ENCODE peak calls at places on chromosomes 4 and X, in nine cellular contexts. One of them, this sample, is unnamed.

GRCh38 chr4:139853309-139853708 is 187.7 kb downstream of the MGST2 start:
- DNase-seq in CD4-positive, alpha-beta T cell: no peak
- DNase-seq in ovary: no peak
- DNase-seq in MCF 10A: no peak
- DNase-seq in hepatocyte: no peak
- DNase-seq in RWPE1: no peak
- DNase-seq in BJ: no peak
- DNase-seq in AG10803: no peak
- DNase-seq in lower lobe of right lung: no peak
- DNase-seq in this sample: peak

GRCh38 chr4:182748949-182749348 is 168.2 kb downstream of the DCTD start:
- DNase-seq in AG10803: no peak
- DNase-seq in ovary: no peak
- DNase-seq in BJ: no peak
- DNase-seq in hepatocyte: no peak
- DNase-seq in MCF 10A: peak
- DNase-seq in lower lobe of right lung: no peak
- DNase-seq in CD4-positive, alpha-beta T cell: no peak
- DNase-seq in RWPE1: peak
- DNase-seq in this sample: no peak

GRCh38 chr4:151675366-151676060 is 85.3 kb downstream of the GATB start:
- DNase-seq in ovary: peak
- DNase-seq in CD4-positive, alpha-beta T cell: no peak
- DNase-seq in RWPE1: no peak
- DNase-seq in lower lobe of right lung: no peak
- DNase-seq in MCF 10A: no peak
- DNase-seq in hepatocyte: no peak
- DNase-seq in BJ: no peak
- DNase-seq in AG10803: no peak
- DNase-seq in this sample: no peak

GRCh38 chr4:114178392-114178791 is 198.9 kb upstream of the ARSJ start:
- DNase-seq in CD4-positive, alpha-beta T cell: no peak
- DNase-seq in MCF 10A: no peak
- DNase-seq in hepatocyte: no peak
- DNase-seq in AG10803: peak
- DNase-seq in BJ: no peak
- DNase-seq in lower lobe of right lung: no peak
- DNase-seq in RWPE1: no peak
- DNase-seq in ovary: no peak
- DNase-seq in this sample: no peak

GRCh38 chrX:42992199-42992943 is 214.4 kb upstream of the PPP1R2C start:
- DNase-seq in lower lobe of right lung: no peak
- DNase-seq in RWPE1: peak
- DNase-seq in MCF 10A: peak
- DNase-seq in AG10803: no peak
- DNase-seq in ovary: no peak
- DNase-seq in hepatocyte: no peak
- DNase-seq in CD4-positive, alpha-beta T cell: no peak
- DNase-seq in BJ: no peak
- DNase-seq in this sample: no peak

GRCh38 chrX:11066812-11067211 is 44.3 kb upstream of the HCCS start:
- DNase-seq in RWPE1: no peak
- DNase-seq in lower lobe of right lung: no peak
- DNase-seq in CD4-positive, alpha-beta T cell: no peak
- DNase-seq in hepatocyte: no peak
- DNase-seq in ovary: no peak
- DNase-seq in MCF 10A: no peak
- DNase-seq in AG10803: no peak
- DNase-seq in BJ: no peak
- DNase-seq in this sample: no peak

GRCh38 chrX:124502144-124502543 is 155.8 kb downstream of the SH2D1A start:
- DNase-seq in AG10803: no peak
- DNase-seq in lower lobe of right lung: no peak
- DNase-seq in CD4-positive, alpha-beta T cell: no peak
- DNase-seq in BJ: no peak
- DNase-seq in ovary: no peak
- DNase-seq in MCF 10A: no peak
- DNase-seq in hepatocyte: no peak
- DNase-seq in RWPE1: no peak
- DNase-seq in this sample: no peak

GRCh38 chr4:9923195-9923812 is 98.0 kb downstream of the SLC2A9 start:
- DNase-seq in hepatocyte: no peak
- DNase-seq in AG10803: no peak
- DNase-seq in BJ: no peak
- DNase-seq in ovary: no peak
- DNase-seq in lower lobe of right lung: no peak
- DNase-seq in MCF 10A: peak
- DNase-seq in RWPE1: no peak
- DNase-seq in CD4-positive, alpha-beta T cell: no peak
- DNase-seq in this sample: no peak

GRCh38 chr4:5510506-5510905 is 197.9 kb downstream of the EVC2 start:
- DNase-seq in hepatocyte: no peak
- DNase-seq in RWPE1: no peak
- DNase-seq in CD4-positive, alpha-beta T cell: no peak
- DNase-seq in AG10803: peak
- DNase-seq in lower lobe of right lung: no peak
- DNase-seq in MCF 10A: no peak
- DNase-seq in ovary: no peak
- DNase-seq in BJ: no peak
- DNase-seq in this sample: no peak

GRCh38 chr4:138063581-138063980 is 178.6 kb downstream of the SLC7A11 start:
- DNase-seq in BJ: no peak
- DNase-seq in lower lobe of right lung: no peak
- DNase-seq in CD4-positive, alpha-beta T cell: no peak
- DNase-seq in hepatocyte: no peak
- DNase-seq in AG10803: no peak
- DNase-seq in RWPE1: no peak
- DNase-seq in MCF 10A: no peak
- DNase-seq in ovary: no peak
- DNase-seq in this sample: no peak

GRCh38 chrX:2512501-2512900 is 11.7 kb upstream of the DHRSX start:
- DNase-seq in AG10803: no peak
- DNase-seq in MCF 10A: no peak
- DNase-seq in BJ: no peak
- DNase-seq in CD4-positive, alpha-beta T cell: no peak
- DNase-seq in hepatocyte: no peak
- DNase-seq in RWPE1: no peak
- DNase-seq in lower lobe of right lung: no peak
- DNase-seq in ovary: no peak
- DNase-seq in this sample: no peak

GRCh38 chr4:122045533-122045932 is 93.7 kb upstream of the TRPC3 start:
- DNase-seq in MCF 10A: peak
- DNase-seq in hepatocyte: peak
- DNase-seq in AG10803: peak
- DNase-seq in lower lobe of right lung: peak
- DNase-seq in RWPE1: peak
- DNase-seq in BJ: peak
- DNase-seq in CD4-positive, alpha-beta T cell: no peak
- DNase-seq in ovary: no peak
- DNase-seq in this sample: no peak

GRCh38 chr4:10336471-10336870 is 120.8 kb downstream of the ZNF518B start:
- DNase-seq in ovary: no peak
- DNase-seq in MCF 10A: peak
- DNase-seq in AG10803: peak
- DNase-seq in lower lobe of right lung: no peak
- DNase-seq in CD4-positive, alpha-beta T cell: no peak
- DNase-seq in hepatocyte: no peak
- DNase-seq in RWPE1: peak
- DNase-seq in BJ: peak
- DNase-seq in this sample: no peak

DNA sequence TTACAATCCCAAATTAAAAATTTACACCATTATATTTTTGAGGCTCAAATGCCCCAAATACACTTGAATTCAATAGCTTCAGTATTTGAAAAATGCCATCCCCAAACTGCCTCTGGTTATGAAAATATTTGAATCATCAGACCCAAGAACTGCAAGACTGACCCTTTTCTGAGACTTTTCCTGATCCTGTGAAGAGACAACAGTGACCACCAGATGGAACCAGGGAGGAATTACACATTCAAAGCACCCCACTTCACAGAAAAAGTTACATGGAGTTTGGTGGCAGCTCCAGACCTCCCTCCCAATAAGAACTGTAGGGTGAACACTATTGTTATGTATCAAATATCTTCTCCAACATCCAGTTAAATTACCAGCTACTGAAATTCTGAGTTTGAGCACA is 44.0 kb upstream of the SCD5 start:
- DNase-seq in ovary: no peak
- DNase-seq in AG10803: peak
- DNase-seq in RWPE1: peak
- DNase-seq in hepatocyte: peak
- DNase-seq in MCF 10A: peak
- DNase-seq in BJ: no peak
- DNase-seq in lower lobe of right lung: no peak
- DNase-seq in CD4-positive, alpha-beta T cell: no peak
- DNase-seq in this sample: no peak
- TF ChIP-seq CTCF in ovary: peak
- TF ChIP-seq CTCF in AG10803: peak
- TF ChIP-seq CTCF in RWPE1: peak
- TF ChIP-seq CTCF in hepatocyte: peak
- TF ChIP-seq CTCF in MCF 10A: peak
- TF ChIP-seq CTCF in BJ: peak
- TF ChIP-seq CTCF in lower lobe of right lung: peak
- TF ChIP-seq CTCF in CD4-positive, alpha-beta T cell: no peak
- TF ChIP-seq CTCF in this sample: peak

DNA sequence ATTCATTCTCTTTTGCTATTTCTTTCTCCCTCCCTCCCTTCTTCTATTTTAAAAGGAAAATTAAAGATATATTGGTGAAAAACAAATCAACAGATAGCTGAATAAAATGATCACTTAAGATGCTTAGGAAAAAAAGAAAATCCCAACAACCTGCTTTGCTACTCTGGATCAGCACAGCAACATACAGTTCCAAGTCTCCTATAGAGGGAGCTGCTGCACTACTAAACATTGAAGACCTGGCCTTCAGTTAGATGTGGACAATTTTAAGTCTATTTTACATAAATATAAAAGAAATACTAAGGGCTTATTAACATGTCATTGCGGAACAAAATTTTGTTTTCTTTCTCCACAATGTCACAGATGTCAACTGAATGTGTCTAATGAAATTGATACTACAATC is 226.4 kb downstream of the MAGEB5 start:
- DNase-seq in BJ: no peak
- DNase-seq in AG10803: peak
- DNase-seq in lower lobe of right lung: no peak
- DNase-seq in RWPE1: no peak
- DNase-seq in MCF 10A: peak
- DNase-seq in hepatocyte: peak
- DNase-seq in CD4-positive, alpha-beta T cell: no peak
- DNase-seq in ovary: no peak
- DNase-seq in this sample: no peak
- TF ChIP-seq CTCF in BJ: peak
- TF ChIP-seq CTCF in AG10803: peak
- TF ChIP-seq CTCF in lower lobe of right lung: no peak
- TF ChIP-seq CTCF in RWPE1: no peak
- TF ChIP-seq CTCF in MCF 10A: peak
- TF ChIP-seq CTCF in hepatocyte: peak
- TF ChIP-seq CTCF in CD4-positive, alpha-beta T cell: no peak
- TF ChIP-seq CTCF in ovary: no peak
- TF ChIP-seq CTCF in this sample: peak

GRCh38 chrX:54788446-54788845 is 9.6 kb downstream of the ITIH6 start:
- DNase-seq in AG10803: no peak
- DNase-seq in BJ: no peak
- DNase-seq in hepatocyte: no peak
- DNase-seq in ovary: no peak
- DNase-seq in CD4-positive, alpha-beta T cell: no peak
- DNase-seq in RWPE1: no peak
- DNase-seq in MCF 10A: no peak
- DNase-seq in lower lobe of right lung: no peak
- DNase-seq in this sample: no peak

GRCh38 chrX:54786972-54787371 is 11.1 kb downstream of the ITIH6 start:
- DNase-seq in CD4-positive, alpha-beta T cell: peak
- DNase-seq in RWPE1: peak
- DNase-seq in lower lobe of right lung: no peak
- DNase-seq in ovary: no peak
- DNase-seq in AG10803: no peak
- DNase-seq in hepatocyte: no peak
- DNase-seq in MCF 10A: peak
- DNase-seq in BJ: no peak
- DNase-seq in this sample: peak

DNA sequence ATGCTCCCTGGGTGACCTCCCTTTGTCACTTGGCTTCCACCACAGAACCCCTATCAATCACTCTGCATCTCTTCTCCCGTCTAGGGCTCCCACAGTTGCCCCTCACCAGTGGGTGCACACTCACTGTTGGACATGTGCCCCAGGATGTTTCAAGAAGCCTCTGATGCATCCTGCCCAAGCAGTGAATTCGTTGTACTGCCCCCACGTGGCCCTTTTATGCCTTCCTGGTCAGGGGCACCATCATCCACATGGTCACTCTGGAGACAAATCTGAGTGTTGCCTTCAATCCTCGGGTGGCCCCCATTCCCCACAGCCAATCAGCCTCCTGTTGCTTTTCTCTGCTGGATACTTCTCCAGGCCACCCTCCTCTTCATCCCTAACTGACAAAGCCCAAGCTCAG is 12.2 kb downstream of the ITIH6 start:
- DNase-seq in RWPE1: no peak
- DNase-seq in BJ: no peak
- DNase-seq in lower lobe of right lung: no peak
- DNase-seq in CD4-positive, alpha-beta T cell: no peak
- DNase-seq in AG10803: peak
- DNase-seq in hepatocyte: no peak
- DNase-seq in MCF 10A: peak
- DNase-seq in ovary: no peak
- DNase-seq in this sample: peak
- TF ChIP-seq CTCF in RWPE1: no peak
- TF ChIP-seq CTCF in BJ: peak
- TF ChIP-seq CTCF in lower lobe of right lung: no peak
- TF ChIP-seq CTCF in CD4-positive, alpha-beta T cell: no peak
- TF ChIP-seq CTCF in AG10803: peak
- TF ChIP-seq CTCF in hepatocyte: no peak
- TF ChIP-seq CTCF in MCF 10A: no peak
- TF ChIP-seq CTCF in ovary: no peak
- TF ChIP-seq CTCF in this sample: no peak

GRCh38 chr4:132564920-132565319 is 584.2 kb upstream of the PCDH10 start:
- DNase-seq in CD4-positive, alpha-beta T cell: no peak
- DNase-seq in AG10803: no peak
- DNase-seq in BJ: no peak
- DNase-seq in hepatocyte: peak
- DNase-seq in lower lobe of right lung: no peak
- DNase-seq in ovary: no peak
- DNase-seq in RWPE1: no peak
- DNase-seq in MCF 10A: no peak
- DNase-seq in this sample: peak
- TF ChIP-seq CTCF in CD4-positive, alpha-beta T cell: no peak
- TF ChIP-seq CTCF in AG10803: no peak
- TF ChIP-seq CTCF in BJ: no peak
- TF ChIP-seq CTCF in hepatocyte: peak
- TF ChIP-seq CTCF in lower lobe of right lung: no peak
- TF ChIP-seq CTCF in ovary: no peak
- TF ChIP-seq CTCF in RWPE1: no peak
- TF ChIP-seq CTCF in MCF 10A: no peak
- TF ChIP-seq CTCF in this sample: no peak

This sample was measured in Caco-2.